ENCODE peak calls at places on chromosome 9, in nine cellular contexts. R, A, Q, F, G, Z, S, U and H are unnamed samples.

GRCh38 chr9:17906204-17906840 is 327.5 kb downstream of the SH3GL2 start:
- DNase-seq in G (peak), Q (no peak), A (no peak), Z (no peak), U (no peak), R (peak), F (peak), S (peak), H (no peak)

GRCh38 chr9:121551985-121552753 is 52.5 kb upstream of the GGTA1 start:
- DNase-seq in G (no peak), Q (no peak), Z (no peak), F (no peak), U (no peak), A (no peak), R (peak), S (no peak), H (no peak)

GRCh38 chr9:93143830-93144530 is 9.9 kb upstream of the NINJ1 start:
- DNase-seq in U (no peak), S (peak), Q (peak), Z (no peak), G (peak), R (peak), F (no peak), A (no peak), H (peak)

GRCh38 chr9:78383130-78383529 is 86.2 kb downstream of the PSAT1 start:
- DNase-seq in A (no peak), R (no peak), Z (no peak), U (no peak), F (no peak), G (no peak), S (no peak), Q (no peak), H (no peak)

GRCh38 chr9:126860757-126861466 is 473 bp downstream of the ZBTB34 start:
- DNase-seq in F (no peak), Q (no peak), S (peak), U (no peak), Z (no peak), G (peak), R (peak), A (no peak), H (no peak)

GRCh38 chr9:89138463-89139390 is 39.9 kb downstream of the SHC3 start:
- DNase-seq in F (no peak), Q (no peak), U (no peak), A (no peak), S (no peak), R (no peak), G (no peak), Z (no peak), H (no peak)

GRCh38 chr9:121619989-121620673 is 31.3 kb upstream of the DAB2IP start:
- DNase-seq in Q (no peak), A (no peak), S (no peak), G (no peak), R (no peak), F (no peak), U (no peak), Z (no peak), H (no peak)

GRCh38 chr9:131012396-131012917 is 3.5 kb downstream of the LAMC3 start:
- DNase-seq in Z (no peak), U (no peak), G (peak), Q (no peak), S (no peak), A (no peak), R (peak), F (no peak), H (no peak)

GRCh38 chr9:10411272-10411671 is 201.5 kb downstream of the PTPRD start:
- DNase-seq in S (no peak), Z (no peak), F (no peak), G (no peak), A (no peak), R (no peak), Q (no peak), U (no peak), H (no peak)

GRCh38 chr9:75432888-75433287 is 344.6 kb downstream of the OSTF1 start:
- DNase-seq in Z (no peak), F (no peak), R (no peak), Q (no peak), A (no peak), S (no peak), U (peak), G (no peak), H (no peak)

GRCh38 chr9:32431196-32431595 is 46.8 kb downstream of the ACO1 start:
- DNase-seq in R (no peak), U (no peak), F (no peak), A (no peak), G (no peak), Z (no peak), Q (no peak), S (no peak), H (no peak)

GRCh38 chr9:126240835-126241234 is 85.8 kb upstream of the MVB12B start:
- DNase-seq in U (no peak), Q (no peak), R (no peak), G (no peak), S (no peak), F (no peak), A (no peak), Z (no peak), H (no peak)

GRCh38 chr9:136093995-136094881 is 851 bp downstream of the NACC2 start:
- DNase-seq in F (no peak), A (peak), U (peak), S (peak), Q (no peak), G (peak), Z (no peak), R (peak), H (no peak)

GRCh38 chr9:121786543-121786948 is 135.1 kb downstream of the DAB2IP start:
- DNase-seq in Z (no peak), Q (no peak), G (no peak), F (peak), S (no peak), R (no peak), U (no peak), A (no peak), H (no peak)

GRCh38 chr9:114507726-114508125 is 2.5 kb upstream of the WHRN start:
- DNase-seq in Z (no peak), G (no peak), Q (no peak), S (no peak), A (peak), F (no peak), U (no peak), R (no peak), H (no peak)

GRCh38 chr9:3045153-3045552 is 201.3 kb upstream of the PUM3 start:
- DNase-seq in R (no peak), U (no peak), Q (no peak), G (no peak), F (no peak), A (no peak), S (no peak), Z (no peak), H (no peak)

GRCh38 chr9:138112791-138113600 is 235.4 kb downstream of the CACNA1B start:
- DNase-seq in A (peak), S (no peak), F (peak), G (no peak), R (no peak), Z (no peak), Q (no peak), U (no peak), H (peak)

GRCh38 chr9:129341197-129341990 is 163.3 kb upstream of the IER5L start:
- DNase-seq in A (no peak), U (peak), Z (no peak), S (no peak), R (peak), Q (no peak), G (no peak), F (no peak), H (no peak)

GRCh38 chr9:21443849-21444625 is 3.8 kb downstream of the IFNA1 start:
- DNase-seq in S (no peak), Q (no peak), A (no peak), R (no peak), Z (no peak), F (no peak), U (no peak), G (no peak), H (no peak)

GRCh38 chr9:93582115-93582514 is 5.7 kb downstream of the PHF2 start:
- DNase-seq in A (peak), Q (no peak), U (no peak), F (peak), R (no peak), Z (no peak), S (peak), G (no peak), H (no peak)

GRCh38 chr9:94805585-94805984 is 79.1 kb downstream of the AOPEP start:
- DNase-seq in Q (no peak), U (no peak), G (peak), A (peak), S (peak), Z (no peak), F (no peak), R (no peak), H (no peak)

GRCh38 chr9:4299006-4299795 is 667 bp downstream of the GLIS3 start:
- DNase-seq in A (peak), F (peak), G (peak), Z (no peak), R (peak), Q (no peak), S (peak), U (no peak), H (no peak)

GRCh38 chr9:4301971-4302427 is 2.1 kb upstream of the GLIS3 start:
- DNase-seq in U (no peak), F (no peak), A (peak), G (no peak), Z (no peak), S (peak), R (peak), Q (no peak), H (peak)

GRCh38 chr9:4303002-4303401 is 3.1 kb upstream of the GLIS3 start:
- DNase-seq in S (no peak), F (no peak), U (no peak), G (no peak), R (no peak), A (peak), Z (no peak), Q (no peak), H (no peak)

GRCh38 chr9:4298255-4299005 is 1.4 kb downstream of the GLIS3 start:
- DNase-seq in G (peak), A (peak), Z (no peak), R (peak), S (peak), F (peak), U (peak), Q (peak), H (peak)

GRCh38 chr9:4301302-4301701 is 1.4 kb upstream of the GLIS3 start:
- DNase-seq in G (no peak), A (no peak), Z (no peak), R (no peak), F (no peak), S (no peak), Q (no peak), U (no peak), H (no peak)
- H3K27ac ChIP-seq in G (peak), A (no peak), Z (no peak), R (no peak), F (no peak), S (no peak), Q (no peak), U (peak), H (no peak)

GRCh38 chr9:128092199-128092977 is 24.4 kb downstream of the SLC25A25 start:
- DNase-seq in Z (no peak), R (no peak), S (no peak), Q (no peak), U (no peak), F (no peak), A (no peak), G (no peak), H (no peak)
- H3K27ac ChIP-seq in Z (peak), R (no peak), S (peak), Q (peak), U (peak), F (no peak), A (peak), G (peak), H (peak)

GRCh38 chr9:35656340-35656739 is 1.5 kb downstream of the RMRP start:
- DNase-seq in A (no peak), R (no peak), F (no peak), Q (no peak), G (no peak), Z (no peak), U (no peak), S (no peak), H (no peak)
- H3K27ac ChIP-seq in A (no peak), R (peak), F (no peak), Q (no peak), G (no peak), Z (peak), U (no peak), S (peak), H (no peak)

DNA sequence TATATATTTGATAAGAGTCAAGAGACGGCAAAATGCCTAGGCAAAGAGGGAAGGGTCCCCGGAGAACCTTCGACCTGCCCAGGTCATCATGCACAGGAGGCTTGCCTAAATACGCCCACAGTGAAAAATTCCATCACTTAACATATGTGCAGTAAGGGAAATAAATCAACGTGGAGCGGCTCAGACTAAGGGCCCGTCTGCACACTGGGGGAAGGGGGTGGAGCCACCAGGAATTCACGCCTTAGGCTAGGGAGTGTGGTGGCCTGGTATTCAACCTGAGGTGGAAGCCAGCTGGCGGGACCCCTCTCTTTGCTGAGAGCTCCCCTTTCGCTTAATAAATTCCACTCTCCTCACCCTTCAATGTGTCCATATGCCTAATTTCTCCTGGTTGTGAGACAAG is 8.3 kb downstream of the PTBP3 start:
- DNase-seq in R (no peak), A (no peak), S (no peak), Q (no peak), Z (no peak), U (no peak), F (peak), G (no peak), H (no peak)
- H3K27ac ChIP-seq in R (no peak), A (no peak), S (no peak), Q (no peak), Z (no peak), U (no peak), F (no peak), G (no peak), H (no peak)

GRCh38 chr9:96751815-96752214 is 26.1 kb downstream of the ZNF510 start:
- DNase-seq in U (no peak), A (no peak), Q (no peak), Z (no peak), R (no peak), F (no peak), G (no peak), S (no peak), H (no peak)
- H3K27ac ChIP-seq in U (no peak), A (no peak), Q (no peak), Z (no peak), R (no peak), F (no peak), G (no peak), S (no peak), H (no peak)

GRCh38 chr9:134659688-134660131 is 18.1 kb downstream of the COL5A1 start:
- DNase-seq in U (no peak), F (no peak), S (no peak), G (peak), Q (no peak), Z (no peak), A (no peak), R (no peak), H (no peak)
- H3K27ac ChIP-seq in U (peak), F (no peak), S (peak), G (peak), Q (peak), Z (peak), A (no peak), R (no peak), H (no peak)